ENCODE peak calls at places on chromosomes 1 and 21, in eight cellular contexts. One of them, this sample, is unnamed.

GRCh38 chr1:181383695-181384094 is 99.6 kb upstream of the CACNA1E start:
- DNase-seq in endothelial cell: no peak
- DNase-seq in AG09319: no peak
- DNase-seq in neural crest cell: no peak
- DNase-seq in NCI-H1092: no peak
- DNase-seq in NB4: no peak
- DNase-seq in epithelial cell of prostate: no peak
- DNase-seq in left colon: no peak
- DNase-seq in this sample: peak

GRCh38 chr1:35808376-35809155 is 750 bp downstream of the AGO4 start:
- DNase-seq in epithelial cell of prostate: no peak
- DNase-seq in neural crest cell: peak
- DNase-seq in left colon: peak
- DNase-seq in NCI-H1092: no peak
- DNase-seq in AG09319: no peak
- DNase-seq in endothelial cell: peak
- DNase-seq in NB4: peak
- DNase-seq in this sample: peak

GRCh38 chr1:244336232-244336899 is 115.3 kb downstream of the ADSS2 start:
- DNase-seq in endothelial cell: no peak
- DNase-seq in NB4: no peak
- DNase-seq in epithelial cell of prostate: no peak
- DNase-seq in AG09319: no peak
- DNase-seq in neural crest cell: no peak
- DNase-seq in left colon: no peak
- DNase-seq in NCI-H1092: no peak
- DNase-seq in this sample: no peak

GRCh38 chr1:204296431-204296988 is 63.2 kb downstream of the PLEKHA6 start:
- DNase-seq in NB4: peak
- DNase-seq in epithelial cell of prostate: no peak
- DNase-seq in neural crest cell: no peak
- DNase-seq in AG09319: peak
- DNase-seq in NCI-H1092: no peak
- DNase-seq in left colon: no peak
- DNase-seq in endothelial cell: no peak
- DNase-seq in this sample: peak

GRCh38 chr1:192807968-192808587 is 761 bp upstream of the RGS2 start:
- DNase-seq in neural crest cell: peak
- DNase-seq in NB4: peak
- DNase-seq in left colon: no peak
- DNase-seq in AG09319: no peak
- DNase-seq in epithelial cell of prostate: no peak
- DNase-seq in endothelial cell: no peak
- DNase-seq in NCI-H1092: peak
- DNase-seq in this sample: no peak

GRCh38 chr1:14775434-14775833 is 176.9 kb downstream of the KAZN start:
- DNase-seq in NB4: no peak
- DNase-seq in epithelial cell of prostate: no peak
- DNase-seq in endothelial cell: no peak
- DNase-seq in AG09319: no peak
- DNase-seq in left colon: no peak
- DNase-seq in neural crest cell: no peak
- DNase-seq in NCI-H1092: no peak
- DNase-seq in this sample: no peak

GRCh38 chr21:26572668-26573381 is at the start of gene CYYR1:
- DNase-seq in left colon: no peak
- DNase-seq in NCI-H1092: peak
- DNase-seq in NB4: no peak
- DNase-seq in endothelial cell: peak
- DNase-seq in epithelial cell of prostate: no peak
- DNase-seq in neural crest cell: peak
- DNase-seq in AG09319: no peak
- DNase-seq in this sample: no peak

GRCh38 chr1:201184734-201185453 is 5.7 kb upstream of the IGFN1 start:
- DNase-seq in neural crest cell: peak
- DNase-seq in NCI-H1092: peak
- DNase-seq in left colon: peak
- DNase-seq in NB4: peak
- DNase-seq in AG09319: peak
- DNase-seq in endothelial cell: peak
- DNase-seq in epithelial cell of prostate: no peak
- DNase-seq in this sample: peak

GRCh38 chr1:198520524-198521254 is 19.8 kb downstream of the ATP6V1G3 start:
- DNase-seq in NB4: no peak
- DNase-seq in neural crest cell: no peak
- DNase-seq in left colon: no peak
- DNase-seq in AG09319: no peak
- DNase-seq in endothelial cell: no peak
- DNase-seq in epithelial cell of prostate: no peak
- DNase-seq in NCI-H1092: no peak
- DNase-seq in this sample: no peak

GRCh38 chr21:8989883-8990325 is 1531.5 kb upstream of the TPTE start:
- DNase-seq in NCI-H1092: no peak
- DNase-seq in AG09319: no peak
- DNase-seq in neural crest cell: no peak
- DNase-seq in NB4: no peak
- DNase-seq in left colon: no peak
- DNase-seq in endothelial cell: peak
- DNase-seq in epithelial cell of prostate: no peak
- DNase-seq in this sample: no peak

GRCh38 chr1:55146781-55147180 is 68.4 kb downstream of the USP24 start:
- DNase-seq in endothelial cell: no peak
- DNase-seq in epithelial cell of prostate: no peak
- DNase-seq in AG09319: no peak
- DNase-seq in NB4: no peak
- DNase-seq in left colon: peak
- DNase-seq in neural crest cell: no peak
- DNase-seq in NCI-H1092: no peak
- DNase-seq in this sample: no peak

GRCh38 chr1:225813250-225813964 is 3.5 kb downstream of the EPHX1 start:
- DNase-seq in neural crest cell: no peak
- DNase-seq in NCI-H1092: no peak
- DNase-seq in NB4: peak
- DNase-seq in endothelial cell: no peak
- DNase-seq in AG09319: peak
- DNase-seq in epithelial cell of prostate: peak
- DNase-seq in left colon: peak
- DNase-seq in this sample: peak

GRCh38 chr1:202954057-202954745 is 3.9 kb downstream of the ADIPOR1 start:
- DNase-seq in AG09319: no peak
- DNase-seq in left colon: no peak
- DNase-seq in NB4: no peak
- DNase-seq in NCI-H1092: no peak
- DNase-seq in epithelial cell of prostate: no peak
- DNase-seq in endothelial cell: no peak
- DNase-seq in neural crest cell: no peak
- DNase-seq in this sample: no peak

GRCh38 chr1:113701429-113701828 is 57.9 kb downstream of the PHTF1 start:
- DNase-seq in AG09319: no peak
- DNase-seq in endothelial cell: no peak
- DNase-seq in epithelial cell of prostate: no peak
- DNase-seq in neural crest cell: no peak
- DNase-seq in NB4: peak
- DNase-seq in left colon: no peak
- DNase-seq in NCI-H1092: no peak
- DNase-seq in this sample: peak

GRCh38 chr1:104488296-104489015 is 738.8 kb downstream of the AMY1C start:
- DNase-seq in endothelial cell: no peak
- DNase-seq in NCI-H1092: no peak
- DNase-seq in epithelial cell of prostate: no peak
- DNase-seq in AG09319: no peak
- DNase-seq in left colon: no peak
- DNase-seq in NB4: no peak
- DNase-seq in neural crest cell: no peak
- DNase-seq in this sample: no peak

GRCh38 chr1:10642403-10643080 is 153.9 kb downstream of the CASZ1 start:
- DNase-seq in NB4: no peak
- DNase-seq in epithelial cell of prostate: no peak
- DNase-seq in AG09319: no peak
- DNase-seq in NCI-H1092: no peak
- DNase-seq in left colon: no peak
- DNase-seq in endothelial cell: no peak
- DNase-seq in neural crest cell: no peak
- DNase-seq in this sample: no peak

GRCh38 chr1:17922833-17923232 is 167.7 kb downstream of the ACTL8 start:
- DNase-seq in endothelial cell: peak
- DNase-seq in NCI-H1092: peak
- DNase-seq in left colon: peak
- DNase-seq in neural crest cell: peak
- DNase-seq in epithelial cell of prostate: no peak
- DNase-seq in AG09319: no peak
- DNase-seq in NB4: peak
- DNase-seq in this sample: peak

GRCh38 chr1:94532077-94532476 is 9.5 kb downstream of the F3 start:
- DNase-seq in NB4: no peak
- DNase-seq in endothelial cell: no peak
- DNase-seq in epithelial cell of prostate: no peak
- DNase-seq in AG09319: no peak
- DNase-seq in left colon: no peak
- DNase-seq in neural crest cell: no peak
- DNase-seq in NCI-H1092: no peak
- DNase-seq in this sample: no peak

GRCh38 chr1:203340112-203340804 is 10.7 kb downstream of the FMOD start:
- DNase-seq in neural crest cell: peak
- DNase-seq in epithelial cell of prostate: no peak
- DNase-seq in endothelial cell: peak
- DNase-seq in AG09319: peak
- DNase-seq in NCI-H1092: peak
- DNase-seq in NB4: peak
- DNase-seq in left colon: peak
- DNase-seq in this sample: peak

GRCh38 chr1:119778886-119779560 is 10.3 kb upstream of the HMGCS2 start:
- DNase-seq in NB4: no peak
- DNase-seq in endothelial cell: no peak
- DNase-seq in left colon: peak
- DNase-seq in neural crest cell: no peak
- DNase-seq in NCI-H1092: no peak
- DNase-seq in AG09319: no peak
- DNase-seq in epithelial cell of prostate: no peak
- DNase-seq in this sample: no peak

GRCh38 chr1:82491301-82491986 is 690.7 kb downstream of the ADGRL2 start:
- DNase-seq in epithelial cell of prostate: no peak
- DNase-seq in left colon: no peak
- DNase-seq in AG09319: peak
- DNase-seq in neural crest cell: no peak
- DNase-seq in endothelial cell: no peak
- DNase-seq in NCI-H1092: no peak
- DNase-seq in NB4: no peak
- DNase-seq in this sample: no peak